ENCODE peak calls at places on chromosomes 7 and 10, in ten cellular contexts. J is GM12865; F is WTC11; B is AG09319; H is left ventricle myocardium inferior; N is fibroblast of the aortic adventitia; U is PC-3; P is neural crest cell; I is CD4-positive, alpha-beta T cell; C is H9. W is an unnamed sample.

GRCh38 chr10:118832242-118832651 is 77.5 kb upstream of the CACUL1 start:
- DNase-seq in J (no peak), F (no peak), B (no peak), H (peak), N (peak), U (no peak), P (no peak), I (no peak), C (no peak), W (no peak)

GRCh38 chr10:96044686-96045085 is 1.3 kb downstream of the CCNJ start:
- DNase-seq in J (peak), F (no peak), B (no peak), H (no peak), N (peak), U (peak), P (no peak), I (no peak), C (no peak), W (no peak)

GRCh38 chr10:129971381-129972144 is 7.5 kb upstream of the EBF3 start:
- DNase-seq in J (peak), F (peak), B (no peak), H (peak), N (peak), U (peak), P (no peak), I (no peak), C (peak), W (peak)

GRCh38 chr7:2049782-2050510 is 182.8 kb downstream of the MAD1L1 start:
- DNase-seq in J (no peak), F (no peak), B (no peak), H (no peak), N (no peak), U (no peak), P (no peak), I (no peak), C (no peak), W (no peak)

GRCh38 chr7:142611566-142612250 is 137.6 kb upstream of the PRSS1 start:
- DNase-seq in J (no peak), F (no peak), B (no peak), H (no peak), N (no peak), U (no peak), P (no peak), I (no peak), C (no peak), W (no peak)

GRCh38 chr10:122154733-122155366 is 116.2 kb upstream of the BTBD16 start:
- DNase-seq in J (no peak), F (peak), B (peak), H (no peak), N (peak), U (no peak), P (no peak), I (no peak), C (peak), W (no peak)

GRCh38 chr7:106064836-106065559 is 47.1 kb downstream of the SYPL1 start:
- DNase-seq in J (no peak), F (no peak), B (peak), H (peak), N (peak), U (peak), P (no peak), I (no peak), C (peak), W (no peak)

GRCh38 chr10:62617702-62618451 is 186.6 kb upstream of the ADO start:
- DNase-seq in J (no peak), F (no peak), B (no peak), H (no peak), N (no peak), U (no peak), P (no peak), I (no peak), C (no peak), W (no peak)

GRCh38 chr7:131546583-131547111 is 9.8 kb downstream of the PODXL start:
- DNase-seq in J (peak), F (peak), B (no peak), H (no peak), N (no peak), U (peak), P (peak), I (peak), C (peak), W (no peak)

GRCh38 chr10:44673245-44673999 is 237.7 kb upstream of the TMEM72 start:
- DNase-seq in J (no peak), F (no peak), B (no peak), H (no peak), N (no peak), U (no peak), P (no peak), I (no peak), C (no peak), W (no peak)

GRCh38 chr7:154302380-154302779 is 250.2 kb downstream of the DPP6 start:
- DNase-seq in J (no peak), F (no peak), B (no peak), H (no peak), N (no peak), U (no peak), P (no peak), I (no peak), C (no peak), W (no peak)

GRCh38 chr10:104350146-104350635 is 3.4 kb upstream of the CFAP58 start:
- DNase-seq in J (peak), F (no peak), B (no peak), H (no peak), N (peak), U (peak), P (no peak), I (no peak), C (no peak), W (no peak)

GRCh38 chr10:7090529-7090928 is 320.3 kb downstream of the SFMBT2 start:
- DNase-seq in J (no peak), F (no peak), B (no peak), H (no peak), N (peak), U (no peak), P (no peak), I (no peak), C (no peak), W (no peak)

DNA sequence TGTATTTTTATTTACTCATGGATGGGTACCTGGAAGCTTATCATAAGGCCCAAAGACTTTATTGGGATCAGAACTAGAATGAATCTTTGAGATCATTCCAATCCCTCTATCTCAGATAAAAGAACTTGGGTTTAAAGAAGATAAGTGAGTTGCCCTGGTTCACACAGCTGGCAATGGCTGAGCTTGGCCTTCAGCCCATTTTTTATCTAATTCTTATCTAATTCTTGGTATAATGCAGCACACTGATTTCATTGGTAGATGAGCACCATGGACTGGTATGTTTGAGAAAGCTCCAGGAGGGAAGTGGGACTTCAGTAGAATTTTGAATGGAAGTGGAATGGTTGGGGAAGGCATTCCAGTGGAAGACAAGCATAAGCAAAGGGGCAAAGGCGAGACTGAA is 558.9 kb downstream of the REEP3 start:
- DNase-seq in J (no peak), F (no peak), B (no peak), H (no peak), N (no peak), U (no peak), P (no peak), I (no peak), C (no peak), W (no peak)
- TF ChIP-seq CTCF in J (no peak), F (no peak), B (no peak), H (no peak), N (no peak), U (no peak), P (no peak), I (no peak), C (no peak), W (no peak)

GRCh38 chr7:158999496-158999895 is 143.1 kb downstream of the DYNC2I1 start:
- DNase-seq in J (no peak), F (no peak), B (no peak), H (no peak), N (no peak), U (no peak), P (no peak), I (no peak), C (no peak), W (no peak)
- TF ChIP-seq CTCF in J (no peak), F (no peak), B (no peak), H (no peak), N (no peak), U (no peak), P (no peak), I (no peak), C (no peak), W (no peak)

GRCh38 chr7:71740196-71740560 is 608.2 kb downstream of the GALNT17 start:
- DNase-seq in J (no peak), F (no peak), B (no peak), H (no peak), N (no peak), U (no peak), P (no peak), I (no peak), C (no peak), W (no peak)
- TF ChIP-seq CTCF in J (no peak), F (no peak), B (no peak), H (no peak), N (no peak), U (no peak), P (no peak), I (no peak), C (no peak), W (no peak)

GRCh38 chr10:31620236-31621151 is 301.5 kb downstream of the ZEB1 start:
- DNase-seq in J (peak), F (peak), B (peak), H (peak), N (peak), U (no peak), P (no peak), I (no peak), C (peak), W (no peak)
- TF ChIP-seq CTCF in J (peak), F (peak), B (peak), H (peak), N (peak), U (no peak), P (no peak), I (no peak), C (peak), W (no peak)

GRCh38 chr10:128400564-128400963 is 274.3 kb upstream of the MKI67 start:
- DNase-seq in J (no peak), F (no peak), B (no peak), H (no peak), N (no peak), U (no peak), P (no peak), I (no peak), C (no peak), W (no peak)
- TF ChIP-seq CTCF in J (no peak), F (no peak), B (no peak), H (no peak), N (no peak), U (no peak), P (no peak), I (no peak), C (no peak), W (no peak)

GRCh38 chr7:637826-638225 is 88.7 kb upstream of the DNAAF5 start:
- DNase-seq in J (no peak), F (no peak), B (no peak), H (no peak), N (no peak), U (no peak), P (no peak), I (no peak), C (no peak), W (no peak)

GRCh38 chr7:638256-639011 is 88.1 kb upstream of the DNAAF5 start:
- DNase-seq in J (no peak), F (no peak), B (no peak), H (no peak), N (no peak), U (no peak), P (no peak), I (no peak), C (no peak), W (no peak)

GRCh38 chr7:635227-635626 is 91.3 kb upstream of the DNAAF5 start:
- DNase-seq in J (no peak), F (no peak), B (no peak), H (no peak), N (no peak), U (no peak), P (no peak), I (no peak), C (no peak), W (no peak)

GRCh38 chr7:633381-634018 is 93.0 kb upstream of the DNAAF5 start:
- DNase-seq in J (no peak), F (no peak), B (no peak), H (no peak), N (no peak), U (no peak), P (no peak), I (no peak), C (no peak), W (no peak)

DNA sequence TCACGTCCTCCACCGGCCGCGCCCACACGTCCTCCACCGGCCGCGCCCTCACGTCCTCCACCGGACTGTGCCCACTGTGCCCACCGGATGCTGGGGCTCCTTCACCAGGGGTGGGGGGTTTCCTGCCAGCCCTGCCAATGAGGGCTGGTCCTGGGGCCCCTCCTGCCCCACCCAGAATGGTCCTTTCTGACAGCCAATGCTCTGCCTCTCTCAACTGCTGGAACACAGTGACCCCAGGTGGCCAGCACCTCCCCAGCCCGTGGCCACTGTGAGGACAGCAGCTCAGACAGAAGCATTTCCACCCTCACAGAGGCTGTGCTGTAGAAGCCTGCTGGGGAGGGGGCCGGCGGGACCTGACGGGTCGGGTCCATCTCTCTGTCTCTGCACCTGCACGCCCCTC is 90.1 kb upstream of the DNAAF5 start:
- DNase-seq in J (no peak), F (peak), B (no peak), H (no peak), N (peak), U (peak), P (no peak), I (peak), C (no peak), W (no peak)
- TF ChIP-seq CTCF in J (no peak), F (no peak), B (peak), H (peak), N (peak), U (peak), P (peak), I (peak), C (peak), W (no peak)

GRCh38 chr10:29839826-29840515 is 205.2 kb upstream of the SVIL start:
- DNase-seq in J (no peak), F (peak), B (no peak), H (no peak), N (no peak), U (no peak), P (no peak), I (no peak), C (peak), W (no peak)
- TF ChIP-seq CTCF in J (no peak), F (no peak), B (no peak), H (no peak), N (no peak), U (no peak), P (no peak), I (no peak), C (no peak), W (no peak)